ENCODE peak calls at places on chromosomes 12 and 14, in seven cellular contexts. One of them, this sample, is unnamed.

GRCh38 chr12:47985596-47986265 is 18.5 kb downstream of the COL2A1 start:
- DNase-seq in RCC 7860: no peak
- DNase-seq in WTC11: no peak
- DNase-seq in EL: no peak
- DNase-seq in AG09319: no peak
- DNase-seq in left lung: no peak
- DNase-seq in activated CD4-positive, alpha-beta T cell treated with anti-CD3 and anti-CD28 coated beads, Interleukin-2, amount 10 ng/mL, durations not matched to agents 7 days and 5 days: no peak
- DNase-seq in this sample: no peak

GRCh38 chr12:16605666-16606116 is 271 bp downstream of the LMO3 start:
- DNase-seq in AG09319: no peak
- DNase-seq in left lung: no peak
- DNase-seq in RCC 7860: no peak
- DNase-seq in WTC11: no peak
- DNase-seq in activated CD4-positive, alpha-beta T cell treated with anti-CD3 and anti-CD28 coated beads, Interleukin-2, amount 10 ng/mL, durations not matched to agents 7 days and 5 days: no peak
- DNase-seq in EL: no peak
- DNase-seq in this sample: peak

GRCh38 chr14:31024577-31025334 is 693 bp upstream of the AP4S1 start:
- DNase-seq in RCC 7860: no peak
- DNase-seq in activated CD4-positive, alpha-beta T cell treated with anti-CD3 and anti-CD28 coated beads, Interleukin-2, amount 10 ng/mL, durations not matched to agents 7 days and 5 days: no peak
- DNase-seq in left lung: no peak
- DNase-seq in AG09319: no peak
- DNase-seq in EL: peak
- DNase-seq in WTC11: no peak
- DNase-seq in this sample: no peak

GRCh38 chr12:118055144-118055557 is 5.8 kb downstream of the WSB2 start:
- DNase-seq in EL: peak
- DNase-seq in activated CD4-positive, alpha-beta T cell treated with anti-CD3 and anti-CD28 coated beads, Interleukin-2, amount 10 ng/mL, durations not matched to agents 7 days and 5 days: peak
- DNase-seq in AG09319: no peak
- DNase-seq in WTC11: peak
- DNase-seq in left lung: no peak
- DNase-seq in RCC 7860: peak
- DNase-seq in this sample: peak

GRCh38 chr14:89773644-89774316 is 180.8 kb downstream of the EFCAB11 start:
- DNase-seq in AG09319: no peak
- DNase-seq in RCC 7860: peak
- DNase-seq in EL: peak
- DNase-seq in left lung: peak
- DNase-seq in activated CD4-positive, alpha-beta T cell treated with anti-CD3 and anti-CD28 coated beads, Interleukin-2, amount 10 ng/mL, durations not matched to agents 7 days and 5 days: peak
- DNase-seq in WTC11: peak
- DNase-seq in this sample: peak

GRCh38 chr14:29037428-29037827 is 270.8 kb downstream of the FOXG1 start:
- DNase-seq in EL: peak
- DNase-seq in RCC 7860: no peak
- DNase-seq in left lung: no peak
- DNase-seq in activated CD4-positive, alpha-beta T cell treated with anti-CD3 and anti-CD28 coated beads, Interleukin-2, amount 10 ng/mL, durations not matched to agents 7 days and 5 days: no peak
- DNase-seq in AG09319: no peak
- DNase-seq in WTC11: no peak
- DNase-seq in this sample: no peak

GRCh38 chr12:12582895-12583303 is 20.2 kb upstream of the DUSP16 start:
- DNase-seq in activated CD4-positive, alpha-beta T cell treated with anti-CD3 and anti-CD28 coated beads, Interleukin-2, amount 10 ng/mL, durations not matched to agents 7 days and 5 days: peak
- DNase-seq in WTC11: no peak
- DNase-seq in EL: peak
- DNase-seq in left lung: no peak
- DNase-seq in RCC 7860: peak
- DNase-seq in AG09319: peak
- DNase-seq in this sample: no peak

GRCh38 chr12:12358528-12358927 is 1.6 kb downstream of the BORCS5 start:
- DNase-seq in WTC11: no peak
- DNase-seq in activated CD4-positive, alpha-beta T cell treated with anti-CD3 and anti-CD28 coated beads, Interleukin-2, amount 10 ng/mL, durations not matched to agents 7 days and 5 days: no peak
- DNase-seq in AG09319: no peak
- DNase-seq in RCC 7860: no peak
- DNase-seq in left lung: no peak
- DNase-seq in EL: no peak
- DNase-seq in this sample: no peak

GRCh38 chr12:111753144-111753881 is 13.4 kb upstream of the ALDH2 start:
- DNase-seq in EL: peak
- DNase-seq in AG09319: peak
- DNase-seq in RCC 7860: peak
- DNase-seq in activated CD4-positive, alpha-beta T cell treated with anti-CD3 and anti-CD28 coated beads, Interleukin-2, amount 10 ng/mL, durations not matched to agents 7 days and 5 days: no peak
- DNase-seq in WTC11: peak
- DNase-seq in left lung: peak
- DNase-seq in this sample: peak

GRCh38 chr14:80047761-80048160 is 163.5 kb downstream of the DIO2 start:
- DNase-seq in EL: no peak
- DNase-seq in activated CD4-positive, alpha-beta T cell treated with anti-CD3 and anti-CD28 coated beads, Interleukin-2, amount 10 ng/mL, durations not matched to agents 7 days and 5 days: no peak
- DNase-seq in WTC11: no peak
- DNase-seq in left lung: no peak
- DNase-seq in AG09319: no peak
- DNase-seq in RCC 7860: no peak
- DNase-seq in this sample: no peak

GRCh38 chr14:35180179-35180578 is 57.8 kb downstream of the PRORP start:
- DNase-seq in AG09319: no peak
- DNase-seq in WTC11: no peak
- DNase-seq in RCC 7860: no peak
- DNase-seq in activated CD4-positive, alpha-beta T cell treated with anti-CD3 and anti-CD28 coated beads, Interleukin-2, amount 10 ng/mL, durations not matched to agents 7 days and 5 days: no peak
- DNase-seq in left lung: no peak
- DNase-seq in EL: no peak
- DNase-seq in this sample: no peak

GRCh38 chr12:53476769-53477209 is 22.5 kb downstream of the MAP3K12 start:
- DNase-seq in activated CD4-positive, alpha-beta T cell treated with anti-CD3 and anti-CD28 coated beads, Interleukin-2, amount 10 ng/mL, durations not matched to agents 7 days and 5 days: no peak
- DNase-seq in RCC 7860: no peak
- DNase-seq in left lung: no peak
- DNase-seq in AG09319: no peak
- DNase-seq in EL: peak
- DNase-seq in WTC11: no peak
- DNase-seq in this sample: no peak

GRCh38 chr12:51409846-51410245 is 14.8 kb upstream of the SLC4A8 start:
- DNase-seq in RCC 7860: no peak
- DNase-seq in WTC11: no peak
- DNase-seq in left lung: no peak
- DNase-seq in AG09319: no peak
- DNase-seq in activated CD4-positive, alpha-beta T cell treated with anti-CD3 and anti-CD28 coated beads, Interleukin-2, amount 10 ng/mL, durations not matched to agents 7 days and 5 days: no peak
- DNase-seq in EL: no peak
- DNase-seq in this sample: no peak

GRCh38 chr12:52248541-52249035 is 15.5 kb downstream of the KRT7 start:
- DNase-seq in WTC11: no peak
- DNase-seq in RCC 7860: no peak
- DNase-seq in activated CD4-positive, alpha-beta T cell treated with anti-CD3 and anti-CD28 coated beads, Interleukin-2, amount 10 ng/mL, durations not matched to agents 7 days and 5 days: no peak
- DNase-seq in AG09319: no peak
- DNase-seq in left lung: no peak
- DNase-seq in EL: no peak
- DNase-seq in this sample: no peak

GRCh38 chr12:60148831-60149230 is 553.0 kb downstream of the SLC16A7 start:
- DNase-seq in EL: peak
- DNase-seq in left lung: no peak
- DNase-seq in RCC 7860: peak
- DNase-seq in AG09319: peak
- DNase-seq in activated CD4-positive, alpha-beta T cell treated with anti-CD3 and anti-CD28 coated beads, Interleukin-2, amount 10 ng/mL, durations not matched to agents 7 days and 5 days: no peak
- DNase-seq in WTC11: no peak
- DNase-seq in this sample: no peak

GRCh38 chr14:21923820-21924219 is 250.2 kb upstream of the OR4E1 start:
- DNase-seq in AG09319: no peak
- DNase-seq in left lung: no peak
- DNase-seq in RCC 7860: no peak
- DNase-seq in WTC11: no peak
- DNase-seq in EL: no peak
- DNase-seq in activated CD4-positive, alpha-beta T cell treated with anti-CD3 and anti-CD28 coated beads, Interleukin-2, amount 10 ng/mL, durations not matched to agents 7 days and 5 days: peak
- DNase-seq in this sample: no peak

This sample was measured in WERI-Rb-1.